ENCODE peak calls at places on chromosome X, in four cellular contexts. V, Y, M and X are unnamed samples.
A peak's percentile ranks its signal among the peaks of the same experiment; 100 is the strongest.

GRCh38 chrX:49282647-49283011 is 13.0 kb downstream of the PPP1R3F start:
- DNase-seq in Y (no peak), M (no peak), V (peak; percentile 62), X (no peak)

GRCh38 chrX:53374222-53374820 is 48.1 kb downstream of the SMC1A start:
- DNase-seq in V (peak; percentile 81), Y (no peak), M (no peak), X (no peak)

GRCh38 chrX:82648062-82648461 is 860.0 kb upstream of the POU3F4 start:
- DNase-seq in Y (no peak), V (no peak), M (no peak), X (no peak)

GRCh38 chrX:65588795-65589194 is 54.2 kb upstream of the LAS1L start:
- DNase-seq in Y (no peak), V (no peak), M (no peak), X (no peak)

GRCh38 chrX:567891-568290 is 62.7 kb upstream of the SHOX start:
- DNase-seq in M (no peak), Y (no peak), V (no peak), X (no peak)

GRCh38 chrX:40106677-40107290 is 9.0 kb upstream of the BCOR start:
- DNase-seq in Y (no peak), M (no peak), V (no peak), X (no peak)

GRCh38 chrX:19595036-19595435 is 79.7 kb upstream of the MAP3K15 start:
- DNase-seq in V (no peak), M (no peak), Y (no peak), X (no peak)

GRCh38 chrX:75582511-75582910 is 59.7 kb upstream of the ZDHHC15 start:
- DNase-seq in M (no peak), V (no peak), Y (no peak), X (no peak)

GRCh38 chrX:118205996-118206395 is 89.4 kb upstream of the KLHL13 start:
- DNase-seq in Y (no peak), M (no peak), V (no peak), X (no peak)

GRCh38 chrX:31540313-31540712 is 468.5 kb upstream of the FTHL17 start:
- DNase-seq in Y (no peak), V (no peak), M (no peak), X (no peak)

GRCh38 chrX:53794181-53794580 is 107.7 kb upstream of the HUWE1 start:
- DNase-seq in M (no peak), V (no peak), Y (no peak), X (no peak)

GRCh38 chrX:71533850-71534515 is 1.1 kb downstream of the OGT start:
- DNase-seq in V (peak; percentile 33), Y (no peak), M (peak; percentile 16), X (peak; percentile 7)

GRCh38 chrX:119667111-119667928 is 25.6 kb downstream of the SEPTIN6 start:
- DNase-seq in M (no peak), Y (no peak), V (no peak), X (no peak)

GRCh38 chrX:10190367-10190766 is 33.6 kb downstream of the CLCN4 start:
- DNase-seq in V (peak; percentile 41), M (peak; percentile 68), Y (no peak), X (peak; percentile 72)

GRCh38 chrX:118513120-118513899 is 17.7 kb downstream of the DOCK11 start:
- DNase-seq in M (no peak), V (no peak), Y (no peak), X (no peak)

GRCh38 chrX:22296871-22297270 is 24.2 kb downstream of the CBLL2 start:
- DNase-seq in M (no peak), Y (no peak), V (no peak), X (no peak)

GRCh38 chrX:26914232-26914631 is 548.9 kb downstream of the PPP4R3C start:
- DNase-seq in V (no peak), Y (no peak), M (no peak), X (no peak)

GRCh38 chrX:7155163-7155562 is 7.2 kb upstream of the PUDP start:
- DNase-seq in Y (no peak), M (no peak), V (no peak), X (no peak)

GRCh38 chrX:155985208-155985607 is 12.3 kb upstream of the IL9R start:
- DNase-seq in M (no peak), Y (no peak), V (no peak), X (no peak)

GRCh38 chrX:138754861-138755260 is 43.3 kb upstream of the FGF13 start:
- DNase-seq in V (no peak), Y (no peak), M (no peak), X (no peak)

GRCh38 chrX:71626576-71626975 is 8.3 kb upstream of the CXCR3 start:
- DNase-seq in Y (no peak), M (no peak), V (no peak), X (no peak)

GRCh38 chrX:11398785-11399184 is 105.6 kb downstream of the AMELX start:
- DNase-seq in M (no peak), Y (no peak), V (no peak), X (no peak)

GRCh38 chrX:4550018-4550417 is 836.6 kb upstream of the PRKX start:
- DNase-seq in M (no peak), Y (no peak), V (no peak), X (no peak)

GRCh38 chrX:18855919-18856644 is 127.8 kb downstream of the PHKA2 start:
- DNase-seq in M (no peak), Y (peak; percentile 90), V (no peak), X (no peak)

GRCh38 chrX:56026816-56027215 is 205.3 kb upstream of the KLF8 start:
- DNase-seq in V (no peak), Y (no peak), M (no peak), X (no peak)

GRCh38 chrX:11138498-11139390 is 27.6 kb downstream of the HCCS start:
- DNase-seq in M (no peak), V (no peak), Y (no peak), X (no peak)

GRCh38 chrX:154397888-154398667 is at the start of gene RPL10:
- DNase-seq in Y (peak; percentile 90), M (peak; percentile 96), V (peak; percentile 98), X (peak; percentile 92)

GRCh38 chrX:79630033-79631009 is 263.2 kb upstream of the ITM2A start:
- DNase-seq in V (no peak), Y (peak; percentile 47), M (no peak), X (no peak)

GRCh38 chrX:13092455-13092941 is 48.1 kb upstream of the FAM9C start:
- DNase-seq in V (no peak), Y (peak; percentile 95), M (no peak), X (no peak)

GRCh38 chrX:5458300-5458699 is 770.4 kb downstream of the NLGN4X start:
- DNase-seq in V (no peak), Y (no peak), M (no peak), X (no peak)

GRCh38 chrX:108584617-108585211 is 145.1 kb downstream of the COL4A5 start:
- DNase-seq in V (peak; percentile 12), Y (peak; percentile 1), M (peak; percentile 1), X (no peak)

GRCh38 chrX:108590496-108590895 is 145.9 kb downstream of the IRS4 start:
- DNase-seq in Y (no peak), M (no peak), V (no peak), X (no peak)
- TF ChIP-seq POLR2AphosphoS2 in Y (no peak), M (no peak), V (no peak), X (no peak)

GRCh38 chrX:151753313-151754041 is 18.9 kb downstream of the CNGA2 start:
- DNase-seq in M (peak; percentile 50), V (peak; percentile 67), Y (no peak), X (peak; percentile 13)
- TF ChIP-seq CTCF in M (peak; percentile 72), V (peak; percentile 88), Y (peak; percentile 81), X (peak; percentile 85)

GRCh38 chrX:150625875-150626274 is 57.5 kb downstream of the MTM1 start:
- DNase-seq in M (no peak), Y (no peak), V (no peak), X (no peak)
- TF ChIP-seq POLR2AphosphoS2 in M (no peak), Y (no peak), V (no peak), X (no peak)

GRCh38 chrX:47568656-47569295 is 7.8 kb downstream of the ARAF start:
- DNase-seq in Y (no peak), M (peak; percentile 29), V (peak; percentile 43), X (peak; percentile 16)
- TF ChIP-seq CTCF in Y (peak; percentile 49), M (no peak), V (peak; percentile 42), X (no peak)